ENCODE peak calls at places on chromosomes 16 and 17, in four cellular contexts. One of them, this sample, is unnamed.

GRCh38 chr17:28473542-28473941 is at the start of gene SLC13A2:
- DNase-seq in HL-60: no peak
- DNase-seq in iris pigment epithelial cell: no peak
- DNase-seq in NCI-H1092: no peak
- DNase-seq in this sample: no peak

GRCh38 chr17:75816693-75817092 is 27.5 kb downstream of the UNC13D start:
- DNase-seq in HL-60: no peak
- DNase-seq in iris pigment epithelial cell: no peak
- DNase-seq in NCI-H1092: no peak
- DNase-seq in this sample: no peak

GRCh38 chr17:78375401-78376079 is 2.9 kb upstream of the PGS1 start:
- DNase-seq in HL-60: peak
- DNase-seq in iris pigment epithelial cell: peak
- DNase-seq in NCI-H1092: no peak
- DNase-seq in this sample: peak

GRCh38 chr16:31488630-31489564 is 6.0 kb downstream of the SLC5A2 start:
- DNase-seq in HL-60: no peak
- DNase-seq in iris pigment epithelial cell: peak
- DNase-seq in NCI-H1092: no peak
- DNase-seq in this sample: no peak

GRCh38 chr17:59466943-59467801 is 98.2 kb upstream of the DHX40 start:
- DNase-seq in HL-60: no peak
- DNase-seq in iris pigment epithelial cell: no peak
- DNase-seq in NCI-H1092: peak
- DNase-seq in this sample: no peak

GRCh38 chr16:56245197-56245596 is 53.9 kb downstream of the GNAO1 start:
- DNase-seq in HL-60: no peak
- DNase-seq in iris pigment epithelial cell: peak
- DNase-seq in NCI-H1092: no peak
- DNase-seq in this sample: no peak

GRCh38 chr16:88767546-88767945 is 17.5 kb downstream of the PIEZO1 start:
- DNase-seq in HL-60: no peak
- DNase-seq in iris pigment epithelial cell: no peak
- DNase-seq in NCI-H1092: no peak
- DNase-seq in this sample: no peak

GRCh38 chr17:3865166-3865565 is 19.1 kb upstream of the NCBP3 start:
- DNase-seq in HL-60: no peak
- DNase-seq in iris pigment epithelial cell: peak
- DNase-seq in NCI-H1092: no peak
- DNase-seq in this sample: peak

GRCh38 chr17:76529643-76530488 is 7.6 kb downstream of the CYGB start:
- DNase-seq in HL-60: no peak
- DNase-seq in iris pigment epithelial cell: peak
- DNase-seq in NCI-H1092: no peak
- DNase-seq in this sample: no peak

GRCh38 chr16:764848-765487 is 4.4 kb downstream of the MSLN start:
- DNase-seq in HL-60: no peak
- DNase-seq in iris pigment epithelial cell: no peak
- DNase-seq in NCI-H1092: no peak
- DNase-seq in this sample: no peak

GRCh38 chr17:74768069-74768762 is 7.9 kb downstream of the NAT9 start:
- DNase-seq in HL-60: no peak
- DNase-seq in iris pigment epithelial cell: no peak
- DNase-seq in NCI-H1092: no peak
- DNase-seq in this sample: no peak

GRCh38 chr16:47374629-47375028 is 86.2 kb downstream of the ITFG1 start:
- DNase-seq in HL-60: no peak
- DNase-seq in iris pigment epithelial cell: peak
- DNase-seq in NCI-H1092: no peak
- DNase-seq in this sample: no peak

GRCh38 chr16:27781195-27781524 is 231.2 kb downstream of the KATNIP start:
- DNase-seq in HL-60: no peak
- DNase-seq in iris pigment epithelial cell: no peak
- DNase-seq in NCI-H1092: no peak
- DNase-seq in this sample: no peak

GRCh38 chr17:52724578-52724977 is 566.1 kb upstream of the CA10 start:
- DNase-seq in HL-60: no peak
- DNase-seq in iris pigment epithelial cell: no peak
- DNase-seq in NCI-H1092: no peak
- DNase-seq in this sample: no peak

GRCh38 chr17:35748323-35748960 is 4.6 kb downstream of the GAS2L2 start:
- DNase-seq in HL-60: no peak
- DNase-seq in iris pigment epithelial cell: no peak
- DNase-seq in NCI-H1092: no peak
- DNase-seq in this sample: no peak